ENCODE peak calls at places on chromosomes 3 and 15, in seven cellular contexts. U is activated naive CD4-positive, alpha-beta T cell treated with anti-CD3 and anti-CD28 coated beads, Interleukin-2, amount 50 U/mL, for 72 hours; B is HTR-8/SVneo; V is Calu3; M is psoas muscle; Q is activated CD8-positive, alpha-beta memory T cell treated with anti-CD3 and anti-CD28 coated beads for 48 hours; S is GM12891. K is an unnamed sample.
A peak's percentile ranks its signal among the peaks of the same experiment; 100 is the strongest.

GRCh38 chr3:100928638-100929428 is 64.4 kb downstream of the ABI3BP start:
- DNase-seq in U (no peak), B (no peak), V (no peak), M (no peak), Q (no peak), S (no peak), K (no peak)

GRCh38 chr3:159818399-159818798 is 170.2 kb upstream of the IL12A start:
- DNase-seq in U (no peak), B (no peak), V (no peak), M (peak; percentile 23), Q (no peak), S (no peak), K (no peak)

GRCh38 chr3:129023909-129024308 is 22.8 kb downstream of the EFCC1 start:
- DNase-seq in U (no peak), B (peak; percentile 38), V (peak; percentile 60), M (no peak), Q (no peak), S (no peak), K (no peak)

GRCh38 chr3:117399311-117400068 is 689.9 kb downstream of the TUSC7 start:
- DNase-seq in U (no peak), B (no peak), V (no peak), M (no peak), Q (no peak), S (no peak), K (no peak)

GRCh38 chr3:16801698-16802097 is 83.1 kb upstream of the PLCL2 start:
- DNase-seq in U (no peak), B (no peak), V (no peak), M (no peak), Q (no peak), S (no peak), K (no peak)

GRCh38 chr15:85000189-85000864 is 18.7 kb downstream of the PDE8A start:
- DNase-seq in U (no peak), B (no peak), V (no peak), M (no peak), Q (no peak), S (no peak), K (no peak)

GRCh38 chr15:52154896-52155865 is 36.0 kb downstream of the GNB5 start:
- DNase-seq in U (no peak), B (no peak), V (no peak), M (no peak), Q (no peak), S (no peak), K (no peak)

GRCh38 chr15:69604050-69604378 is 151.4 kb downstream of the RPLP1 start:
- DNase-seq in U (no peak), B (no peak), V (peak; percentile 48), M (no peak), Q (no peak), S (no peak), K (no peak)